ENCODE peak calls at places on chromosomes 7 and 10, in five cellular contexts. One of them, this sample, is unnamed.

GRCh38 chr7:19690736-19691135 is 18.1 kb downstream of the POLR1F start:
- DNase-seq in transverse colon: no peak
- DNase-seq in GM23338: no peak
- DNase-seq in suprapubic skin: no peak
- DNase-seq in HCT116: no peak
- DNase-seq in this sample: no peak

GRCh38 chr7:74178632-74179031 is 4.5 kb downstream of the EIF4H start:
- DNase-seq in HCT116: no peak
- DNase-seq in GM23338: no peak
- DNase-seq in suprapubic skin: no peak
- DNase-seq in transverse colon: no peak
- DNase-seq in this sample: no peak

GRCh38 chr10:78944658-78945333 is 124.0 kb upstream of the ZMIZ1 start:
- DNase-seq in GM23338: no peak
- DNase-seq in transverse colon: peak; percentile 56
- DNase-seq in HCT116: no peak
- DNase-seq in suprapubic skin: peak; percentile 78
- DNase-seq in this sample: no peak

GRCh38 chr7:15489383-15489782 is 72.4 kb downstream of the AGMO start:
- DNase-seq in HCT116: no peak
- DNase-seq in suprapubic skin: no peak
- DNase-seq in transverse colon: no peak
- DNase-seq in GM23338: no peak
- DNase-seq in this sample: no peak

GRCh38 chr10:33790506-33791283 is 456.2 kb upstream of the NRP1 start:
- DNase-seq in transverse colon: no peak
- DNase-seq in HCT116: no peak
- DNase-seq in suprapubic skin: no peak
- DNase-seq in GM23338: no peak
- DNase-seq in this sample: no peak

GRCh38 chr10:78464856-78465221 is 431.2 kb downstream of the RPS24 start:
- DNase-seq in GM23338: no peak
- DNase-seq in suprapubic skin: no peak
- DNase-seq in transverse colon: no peak
- DNase-seq in HCT116: no peak
- DNase-seq in this sample: no peak

GRCh38 chr10:102639527-102639926 is 4.8 kb upstream of the TRIM8 start:
- DNase-seq in GM23338: no peak
- DNase-seq in HCT116: no peak
- DNase-seq in transverse colon: no peak
- DNase-seq in suprapubic skin: no peak
- DNase-seq in this sample: no peak

GRCh38 chr7:131544021-131544420 is 12.4 kb downstream of the PODXL start:
- DNase-seq in suprapubic skin: no peak
- DNase-seq in GM23338: no peak
- DNase-seq in transverse colon: no peak
- DNase-seq in HCT116: no peak
- DNase-seq in this sample: no peak

GRCh38 chr10:3173173-3173878 is 744 bp upstream of the PITRM1 start:
- DNase-seq in GM23338: peak; percentile 98
- DNase-seq in HCT116: peak; percentile 93
- DNase-seq in suprapubic skin: peak; percentile 98
- DNase-seq in transverse colon: peak; percentile 94
- DNase-seq in this sample: peak; percentile 94

GRCh38 chr10:61248013-61248412 is 205.2 kb downstream of the TMEM26 start:
- DNase-seq in HCT116: no peak
- DNase-seq in transverse colon: no peak
- DNase-seq in suprapubic skin: no peak
- DNase-seq in GM23338: no peak
- DNase-seq in this sample: no peak

GRCh38 chr10:87675396-87676376 is 16.0 kb downstream of the PAPSS2 start:
- DNase-seq in HCT116: no peak
- DNase-seq in transverse colon: no peak
- DNase-seq in GM23338: peak; percentile 52
- DNase-seq in suprapubic skin: no peak
- DNase-seq in this sample: no peak

GRCh38 chr7:72267291-72267800 is 144.8 kb downstream of the CALN1 start:
- DNase-seq in transverse colon: no peak
- DNase-seq in GM23338: no peak
- DNase-seq in HCT116: no peak
- DNase-seq in suprapubic skin: no peak
- DNase-seq in this sample: no peak

GRCh38 chr7:832968-833424 is 720 bp downstream of the SUN1 start:
- DNase-seq in GM23338: no peak
- DNase-seq in suprapubic skin: no peak
- DNase-seq in transverse colon: no peak
- DNase-seq in HCT116: no peak
- DNase-seq in this sample: no peak

GRCh38 chr7:47087866-47088265 is 494.0 kb downstream of the TNS3 start:
- DNase-seq in GM23338: no peak
- DNase-seq in HCT116: no peak
- DNase-seq in suprapubic skin: no peak
- DNase-seq in transverse colon: no peak
- DNase-seq in this sample: no peak

GRCh38 chr10:60363187-60363586 is 26.5 kb downstream of the ANK3 start:
- DNase-seq in suprapubic skin: no peak
- DNase-seq in transverse colon: no peak
- DNase-seq in GM23338: no peak
- DNase-seq in HCT116: no peak
- DNase-seq in this sample: no peak

GRCh38 chr7:105760549-105761447 is 115.6 kb downstream of the ATXN7L1 start:
- DNase-seq in HCT116: no peak
- DNase-seq in suprapubic skin: no peak
- DNase-seq in transverse colon: no peak
- DNase-seq in GM23338: no peak
- DNase-seq in this sample: no peak

GRCh38 chr7:80593869-80594587 is 44.4 kb upstream of the CD36 start:
- DNase-seq in transverse colon: no peak
- DNase-seq in GM23338: no peak
- DNase-seq in HCT116: no peak
- DNase-seq in suprapubic skin: peak; percentile 71
- DNase-seq in this sample: peak; percentile 83

GRCh38 chr7:47833211-47833610 is 115.1 kb downstream of the PKD1L1 start:
- DNase-seq in suprapubic skin: no peak
- DNase-seq in HCT116: no peak
- DNase-seq in GM23338: no peak
- DNase-seq in transverse colon: no peak
- DNase-seq in this sample: no peak

GRCh38 chr7:128737867-128738390 is 1.2 kb upstream of the CALU start:
- DNase-seq in transverse colon: no peak
- DNase-seq in HCT116: peak; percentile 13
- DNase-seq in GM23338: no peak
- DNase-seq in suprapubic skin: no peak
- DNase-seq in this sample: no peak

GRCh38 chr10:131615150-131615549 is 285.7 kb upstream of the PPP2R2D start:
- DNase-seq in transverse colon: no peak
- DNase-seq in suprapubic skin: no peak
- DNase-seq in GM23338: no peak
- DNase-seq in HCT116: no peak
- DNase-seq in this sample: no peak

GRCh38 chr7:7681191-7681935 is 37.0 kb downstream of the RPA3 start:
- DNase-seq in transverse colon: peak; percentile 36
- DNase-seq in suprapubic skin: no peak
- DNase-seq in HCT116: peak; percentile 44
- DNase-seq in GM23338: peak; percentile 71
- DNase-seq in this sample: no peak

GRCh38 chr7:1021931-1022330 is 22.4 kb upstream of the GPR146 start:
- DNase-seq in transverse colon: no peak
- DNase-seq in HCT116: no peak
- DNase-seq in suprapubic skin: no peak
- DNase-seq in GM23338: no peak
- DNase-seq in this sample: no peak

GRCh38 chr7:2999078-2999500 is 44.6 kb downstream of the CARD11 start:
- DNase-seq in GM23338: no peak
- DNase-seq in HCT116: no peak
- DNase-seq in suprapubic skin: peak; percentile 7
- DNase-seq in transverse colon: no peak
- DNase-seq in this sample: no peak

GRCh38 chr10:21494221-21495001 is 31.1 kb downstream of the SKIDA1 start:
- DNase-seq in HCT116: no peak
- DNase-seq in suprapubic skin: no peak
- DNase-seq in GM23338: peak; percentile 64
- DNase-seq in transverse colon: no peak
- DNase-seq in this sample: no peak

GRCh38 chr7:91880016-91880412 is 488 bp downstream of the MTERF1 start:
- DNase-seq in HCT116: no peak
- DNase-seq in GM23338: peak; percentile 5
- DNase-seq in transverse colon: no peak
- DNase-seq in suprapubic skin: no peak
- DNase-seq in this sample: no peak

GRCh38 chr7:129225931-129226572 is 1.2 kb downstream of the AHCYL2 start:
- DNase-seq in transverse colon: no peak
- DNase-seq in GM23338: no peak
- DNase-seq in suprapubic skin: no peak
- DNase-seq in HCT116: no peak
- DNase-seq in this sample: no peak

GRCh38 chr7:17374654-17375053 is 76.2 kb downstream of the AHR start:
- DNase-seq in GM23338: no peak
- DNase-seq in HCT116: no peak
- DNase-seq in transverse colon: no peak
- DNase-seq in suprapubic skin: no peak
- DNase-seq in this sample: no peak

GRCh38 chr7:134420509-134421125 is 38.3 kb downstream of the AKR1B1 start:
- DNase-seq in transverse colon: peak; percentile 54
- DNase-seq in suprapubic skin: no peak
- DNase-seq in HCT116: peak; percentile 23
- DNase-seq in GM23338: peak; percentile 82
- DNase-seq in this sample: no peak

GRCh38 chr7:41732279-41733062 is 29.6 kb upstream of the INHBA start:
- DNase-seq in HCT116: peak; percentile 1
- DNase-seq in GM23338: peak; percentile 49
- DNase-seq in transverse colon: no peak
- DNase-seq in suprapubic skin: no peak
- DNase-seq in this sample: peak; percentile 48

GRCh38 chr7:2438775-2439174 is 35.4 kb downstream of the CHST12 start:
- DNase-seq in transverse colon: no peak
- DNase-seq in GM23338: no peak
- DNase-seq in suprapubic skin: no peak
- DNase-seq in HCT116: no peak
- DNase-seq in this sample: no peak

GRCh38 chr7:79664884-79665676 is 211.6 kb upstream of the MAGI2 start:
- DNase-seq in GM23338: no peak
- DNase-seq in HCT116: no peak
- DNase-seq in transverse colon: no peak
- DNase-seq in suprapubic skin: no peak
- DNase-seq in this sample: no peak

GRCh38 chr7:132560105-132560504 is 16.2 kb downstream of the PLXNA4 start:
- DNase-seq in HCT116: no peak
- DNase-seq in suprapubic skin: no peak
- DNase-seq in transverse colon: no peak
- DNase-seq in GM23338: no peak
- DNase-seq in this sample: no peak
- H3K27me3 ChIP-seq in HCT116: peaks cover 14% of the 10 kb centered on the region
- H3K27me3 ChIP-seq in suprapubic skin: peaks cover 20% of the 10 kb centered on the region
- H3K27me3 ChIP-seq in transverse colon: peaks cover 9% of the 10 kb centered on the region
- H3K27me3 ChIP-seq in GM23338: peaks cover 13% of the 10 kb centered on the region
- H3K27me3 ChIP-seq in this sample: no peaks in the 10 kb centered on the region

GRCh38 chr10:124742418-124743187 is 1.6 kb downstream of the FAM53B start:
- DNase-seq in suprapubic skin: peak; percentile 71
- DNase-seq in transverse colon: no peak
- DNase-seq in GM23338: peak; percentile 69
- DNase-seq in HCT116: no peak
- DNase-seq in this sample: no peak
- TF ChIP-seq POLR2AphosphoS5 in suprapubic skin: no peak
- TF ChIP-seq POLR2AphosphoS5 in transverse colon: peak; percentile 32
- TF ChIP-seq POLR2AphosphoS5 in GM23338: no peak
- TF ChIP-seq POLR2AphosphoS5 in HCT116: no peak
- TF ChIP-seq POLR2AphosphoS5 in this sample: peak; percentile 28

GRCh38 chr7:49770838-49771237 is 2.6 kb upstream of the VWC2 start:
- DNase-seq in suprapubic skin: no peak
- DNase-seq in GM23338: no peak
- DNase-seq in transverse colon: no peak
- DNase-seq in HCT116: no peak
- DNase-seq in this sample: no peak
- H3K27me3 ChIP-seq in suprapubic skin: peaks cover 35% of the 10 kb centered on the region
- H3K27me3 ChIP-seq in GM23338: peaks cover 60% of the 10 kb centered on the region
- H3K27me3 ChIP-seq in transverse colon: peaks cover 44% of the 10 kb centered on the region
- H3K27me3 ChIP-seq in HCT116: no peaks in the 10 kb centered on the region
- H3K27me3 ChIP-seq in this sample: no peaks in the 10 kb centered on the region

GRCh38 chr10:12068467-12069269 is at the start of gene DHTKD1:
- DNase-seq in transverse colon: peak; percentile 99
- DNase-seq in HCT116: peak; percentile 94
- DNase-seq in GM23338: peak; percentile 99
- DNase-seq in suprapubic skin: peak; percentile 99
- DNase-seq in this sample: peak; percentile 99
- TF ChIP-seq POLR2AphosphoS5 in transverse colon: peak; percentile 74
- TF ChIP-seq POLR2AphosphoS5 in HCT116: peak; percentile 74
- TF ChIP-seq POLR2AphosphoS5 in GM23338: peak; percentile 92
- TF ChIP-seq POLR2AphosphoS5 in suprapubic skin: no peak
- TF ChIP-seq POLR2AphosphoS5 in this sample: peak; percentile 88

GRCh38 chr7:155380221-155380861 is 77.6 kb upstream of the EN2 start:
- DNase-seq in suprapubic skin: peak; percentile 80
- DNase-seq in GM23338: peak; percentile 93
- DNase-seq in HCT116: peak; percentile 62
- DNase-seq in transverse colon: peak; percentile 74
- DNase-seq in this sample: peak; percentile 33
- H3K27me3 ChIP-seq in suprapubic skin: peaks cover 100% of the 10 kb centered on the region
- H3K27me3 ChIP-seq in GM23338: peaks cover 98% of the 10 kb centered on the region
- H3K27me3 ChIP-seq in HCT116: peaks cover 27% of the 10 kb centered on the region
- H3K27me3 ChIP-seq in transverse colon: peaks cover 100% of the 10 kb centered on the region
- H3K27me3 ChIP-seq in this sample: peaks cover 12% of the 10 kb centered on the region

This sample was measured in upper lobe of left lung.